ENCODE peak calls at places on chromosomes 6 and 20, in five cellular contexts. K is GM12878, S is lung, Q is vagina, M is mammary epithelial cell. X is an unnamed sample.

GRCh38 chr6:116200619-116201249 is 53.1 kb downstream of the TSPYL4 start:
- DNase-seq in K (no peak), S (no peak), Q (no peak), M (peak; percentile 80), X (no peak)

GRCh38 chr6:15843764-15844163 is 180.9 kb upstream of the DTNBP1 start:
- DNase-seq in K (no peak), S (no peak), Q (no peak), M (no peak), X (no peak)

GRCh38 chr6:17470209-17470952 is 77.0 kb downstream of the CAP2 start:
- DNase-seq in K (no peak), S (no peak), Q (no peak), M (no peak), X (no peak)

GRCh38 chr6:45946352-45946751 is 69.3 kb downstream of the CLIC5 start:
- DNase-seq in K (no peak), S (no peak), Q (no peak), M (no peak), X (no peak)

GRCh38 chr6:27517928-27518787 is 45.3 kb upstream of the ZNF184 start:
- DNase-seq in K (no peak), S (no peak), Q (no peak), M (peak; percentile 8), X (no peak)

GRCh38 chr6:137804647-137805046 is 62.4 kb upstream of the TNFAIP3 start:
- DNase-seq in K (no peak), S (no peak), Q (no peak), M (no peak), X (no peak)

GRCh38 chr20:34689486-34689885 is 12.6 kb upstream of the PIGU start:
- DNase-seq in K (no peak), S (no peak), Q (no peak), M (no peak), X (no peak)

GRCh38 chr6:9482030-9482731 is 932.7 kb downstream of the TFAP2A start:
- DNase-seq in K (no peak), S (no peak), Q (no peak), M (peak; percentile 90), X (no peak)

GRCh38 chr6:97658090-97658489 is 375.1 kb upstream of the MMS22L start:
- DNase-seq in K (no peak), S (no peak), Q (no peak), M (no peak), X (no peak)

GRCh38 chr20:38156888-38157634 is 8.0 kb downstream of the TGM2 start:
- DNase-seq in K (no peak), S (no peak), Q (no peak), M (peak; percentile 32), X (peak; percentile 69)

GRCh38 chr6:152846825-152847224 is 96.2 kb downstream of the VIP start:
- DNase-seq in K (no peak), S (no peak), Q (no peak), M (peak; percentile 3), X (no peak)

GRCh38 chr6:45988635-45989034 is 27.0 kb downstream of the CLIC5 start:
- DNase-seq in K (no peak), S (no peak), Q (no peak), M (no peak), X (no peak)

GRCh38 chr6:118651282-118652050 is at the start of gene CEP85L:
- DNase-seq in K (peak; percentile 34), S (peak; percentile 89), Q (no peak), M (peak; percentile 88), X (peak; percentile 92)

GRCh38 chr6:48714286-48715049 is 603.5 kb upstream of the PTCHD4 start:
- DNase-seq in K (no peak), S (no peak), Q (no peak), M (no peak), X (no peak)

GRCh38 chr6:74742793-74743508 is 462.9 kb downstream of the COL12A1 start:
- DNase-seq in K (no peak), S (no peak), Q (no peak), M (no peak), X (no peak)

GRCh38 chr6:41668968-41669367 is 30.7 kb downstream of the MDFI start:
- DNase-seq in K (no peak), S (no peak), Q (no peak), M (no peak), X (no peak)

GRCh38 chr6:37371158-37372083 is 17.6 kb downstream of the RNF8 start:
- DNase-seq in K (no peak), S (peak; percentile 53), Q (no peak), M (no peak), X (no peak)

GRCh38 chr20:59305898-59306640 is 5.7 kb downstream of the EDN3 start:
- DNase-seq in K (no peak), S (no peak), Q (no peak), M (no peak), X (no peak)

GRCh38 chr6:134272365-134272764 is 45.5 kb downstream of the SGK1 start:
- DNase-seq in K (no peak), S (no peak), Q (no peak), M (no peak), X (no peak)

GRCh38 chr6:56406276-56407269 is 159.2 kb upstream of the COL21A1 start:
- DNase-seq in K (peak; percentile 34), S (no peak), Q (no peak), M (no peak), X (no peak)

GRCh38 chr20:44582321-44583025 is at the start of gene PKIG:
- DNase-seq in K (no peak), S (no peak), Q (no peak), M (peak; percentile 45), X (no peak)

DNA sequence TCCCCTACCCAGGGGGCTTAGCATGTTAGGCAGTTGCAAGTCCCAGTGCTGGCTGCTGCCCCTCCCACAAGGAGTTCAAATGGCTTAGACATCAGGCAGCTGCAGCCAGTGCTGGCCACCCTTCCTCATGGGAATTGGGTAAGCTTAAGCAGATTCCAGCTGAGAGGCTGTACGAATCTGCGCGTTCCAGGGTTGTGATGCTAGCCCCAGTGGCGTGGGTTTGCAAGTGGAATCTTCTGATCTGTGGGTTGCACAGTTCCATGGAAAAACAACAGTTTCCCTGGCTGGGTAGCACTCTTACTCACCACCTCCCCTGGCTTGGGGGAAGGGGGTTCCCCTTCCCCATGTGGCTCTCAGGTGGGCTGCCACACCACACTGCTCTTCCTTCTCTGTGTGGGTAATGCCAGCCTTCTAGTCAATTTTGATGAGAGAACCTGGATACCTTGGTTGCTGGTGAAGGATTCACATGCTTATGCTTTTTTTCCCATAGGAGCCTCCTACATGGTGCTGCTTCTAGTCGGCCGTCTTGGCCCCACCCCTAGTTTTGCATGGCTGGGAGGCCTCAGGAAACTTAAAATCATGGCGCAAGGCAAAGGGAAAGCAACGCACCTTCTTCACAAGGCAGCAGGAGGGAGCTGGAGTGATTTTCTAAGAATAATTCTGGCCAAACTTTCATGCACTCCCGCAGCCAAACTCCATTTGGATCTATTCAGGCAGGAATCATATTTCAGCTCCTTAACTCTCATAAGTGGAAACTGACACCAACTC is 13.0 kb downstream of the DYNLT2 start:
- DNase-seq in K (no peak), S (no peak), Q (no peak), M (no peak), X (no peak)
- H3K4me3 ChIP-seq in K (no peak overlapping the region), S (no peak overlapping the region), Q (no peak overlapping the region), M (no peak overlapping the region), X (no peak overlapping the region)

DNA sequence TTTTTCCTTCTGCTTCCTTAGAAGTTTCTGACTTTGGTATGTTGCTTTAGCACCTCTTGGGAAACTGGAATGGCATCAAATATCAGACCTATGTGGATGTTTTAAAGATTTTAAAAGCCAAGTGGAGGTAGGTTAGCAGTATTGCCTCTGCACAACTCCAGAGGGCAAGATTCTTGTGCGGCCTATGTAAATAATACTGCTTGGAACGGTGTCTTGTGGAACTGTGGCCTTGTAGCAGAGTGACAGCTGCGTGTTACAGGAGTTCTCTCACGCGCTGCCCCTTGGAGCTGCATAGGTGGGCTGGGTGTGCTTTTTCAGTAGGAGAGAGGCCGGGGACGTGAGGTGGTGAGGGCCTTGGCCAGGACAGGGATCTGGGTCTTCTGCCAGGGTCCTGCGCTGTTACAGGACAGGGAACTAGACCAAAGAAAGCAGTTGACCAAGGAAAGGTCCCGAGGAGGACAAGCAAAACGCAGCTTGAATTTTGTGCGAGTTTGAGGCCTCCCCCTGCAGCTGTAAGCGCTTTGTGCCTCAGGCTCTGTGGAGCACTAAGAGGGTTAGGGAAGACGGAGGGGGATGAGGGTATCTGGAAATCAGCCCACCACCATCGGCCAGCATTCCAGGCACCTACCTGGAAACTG is 1.5 kb downstream of the TMEM181 start:
- DNase-seq in K (no peak), S (no peak), Q (no peak), M (no peak), X (no peak)
- H3K27ac ChIP-seq in K (no peak overlapping the region), S (no peak overlapping the region), Q (no peak overlapping the region), M (peak overlapping the region; percentile 82), X (no peak overlapping the region)

GRCh38 chr20:47382746-47383145 is 26.2 kb upstream of the ZMYND8 start:
- DNase-seq in K (no peak), S (no peak), Q (no peak), M (no peak), X (no peak)

GRCh38 chr20:47379433-47380150 is 23.1 kb upstream of the ZMYND8 start:
- DNase-seq in K (no peak), S (no peak), Q (no peak), M (no peak), X (no peak)

GRCh38 chr20:47373206-47373722 is 16.8 kb upstream of the ZMYND8 start:
- DNase-seq in K (no peak), S (no peak), Q (no peak), M (no peak), X (no peak)

GRCh38 chr20:47380481-47380880 is 24.0 kb upstream of the ZMYND8 start:
- DNase-seq in K (no peak), S (no peak), Q (no peak), M (no peak), X (no peak)

GRCh38 chr20:47377122-47377722 is 20.7 kb upstream of the ZMYND8 start:
- DNase-seq in K (no peak), S (no peak), Q (no peak), M (peak; percentile 82), X (no peak)
- TF ChIP-seq CTCF in K (peak; percentile 10), S (no peak), Q (no peak), M (peak; percentile 81), X (no peak)

GRCh38 chr6:14819001-14819400 is 426.9 kb upstream of the JARID2 start:
- DNase-seq in K (no peak), S (no peak), Q (no peak), M (peak; percentile 14), X (no peak)

GRCh38 chr6:14818422-14818884 is 427.4 kb upstream of the JARID2 start:
- DNase-seq in K (no peak), S (no peak), Q (no peak), M (no peak), X (no peak)

GRCh38 chr6:14819840-14820420 is 425.9 kb upstream of the JARID2 start:
- DNase-seq in K (no peak), S (no peak), Q (no peak), M (no peak), X (no peak)

GRCh38 chr6:14816106-14816864 is 429.6 kb upstream of the JARID2 start:
- DNase-seq in K (no peak), S (no peak), Q (no peak), M (peak; percentile 42), X (no peak)

GRCh38 chr6:14817068-14817467 is 428.8 kb upstream of the JARID2 start:
- DNase-seq in K (no peak), S (no peak), Q (no peak), M (no peak), X (no peak)
- H3K4me3 ChIP-seq in K (no peak overlapping the region), S (no peak overlapping the region), Q (no peak overlapping the region), M (no peak overlapping the region), X (no peak overlapping the region)

DNA sequence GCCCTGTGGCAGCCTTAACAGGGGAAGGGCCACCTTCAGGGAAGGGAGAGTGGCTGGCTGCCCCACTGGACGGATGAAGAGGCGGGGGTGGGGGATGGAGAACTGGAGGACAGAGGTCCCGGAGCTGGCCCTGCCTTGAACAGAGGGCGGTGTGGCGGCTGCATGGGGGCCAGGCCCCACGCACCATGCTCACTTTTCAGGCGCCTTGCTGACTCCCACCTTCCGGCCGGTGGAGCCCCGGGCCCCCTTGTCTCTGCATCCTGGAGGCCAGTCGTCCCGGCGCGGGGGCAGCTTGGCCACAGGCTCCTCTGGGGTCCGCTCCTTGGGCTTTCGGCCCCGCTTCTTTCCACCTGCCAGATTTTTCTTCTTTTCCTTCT is 3.5 kb upstream of the UCKL1 start:
- DNase-seq in K (no peak), S (no peak), Q (no peak), M (no peak), X (no peak)
- H3K27ac ChIP-seq in K (no peak overlapping the region), S (no peak overlapping the region), Q (no peak overlapping the region), M (no peak overlapping the region), X (no peak overlapping the region)